ENCODE peak calls at places on chromosomes 3 and 15, in eight cellular contexts. X is spleen, W is breast epithelium, L is GM12892, Q is right lobe of liver, O is heart left ventricle, T is body of pancreas, K is tibial nerve. E is an unnamed sample.

GRCh38 chr15:100732359-100733055 is 130.1 kb downstream of the ASB7 start:
- DNase-seq in T (no peak), W (peak; percentile 51), L (no peak), K (no peak), O (no peak), X (no peak), Q (no peak), E (no peak)

GRCh38 chr3:160697628-160698382 is 20.8 kb downstream of the ARL14 start:
- DNase-seq in Q (no peak), T (no peak), O (no peak), K (no peak), L (no peak), X (no peak), W (no peak), E (no peak)

GRCh38 chr3:52649461-52650210 is 36.1 kb downstream of the PBRM1 start:
- DNase-seq in L (no peak), X (no peak), O (no peak), K (no peak), Q (no peak), W (no peak), T (no peak), E (no peak)

GRCh38 chr15:65519781-65520299 is 2.4 kb upstream of the DPP8 start:
- DNase-seq in Q (no peak), L (no peak), K (no peak), T (no peak), O (no peak), W (no peak), X (no peak), E (no peak)

GRCh38 chr3:18739098-18739431 is 313.9 kb upstream of the SATB1 start:
- DNase-seq in X (no peak), K (no peak), L (no peak), T (no peak), Q (no peak), W (no peak), O (no peak), E (no peak)

GRCh38 chr3:61617041-61617440 is 55.7 kb downstream of the PTPRG start:
- DNase-seq in X (no peak), O (no peak), L (no peak), K (no peak), Q (no peak), T (no peak), W (no peak), E (no peak)

GRCh38 chr3:137762674-137763593 is 1.2 kb upstream of the SOX14 start:
- DNase-seq in X (no peak), K (no peak), W (no peak), L (no peak), Q (no peak), O (no peak), T (no peak), E (no peak)

GRCh38 chr3:57007513-57008415 is 52.7 kb upstream of the SPATA12 start:
- DNase-seq in T (peak; percentile 37), K (peak; percentile 69), L (no peak), W (peak; percentile 72), X (no peak), Q (no peak), O (no peak), E (peak; percentile 68)

GRCh38 chr3:124078978-124079911 is 87.3 kb upstream of the ROPN1 start:
- DNase-seq in K (peak; percentile 45), W (no peak), X (no peak), O (no peak), L (no peak), T (peak; percentile 34), Q (no peak), E (peak; percentile 16)

GRCh38 chr15:69160976-69161877 is 792 bp downstream of the GLCE start:
- DNase-seq in T (peak; percentile 51), K (peak; percentile 21), W (no peak), O (peak; percentile 36), X (peak; percentile 83), Q (peak; percentile 60), L (peak; percentile 29), E (no peak)

GRCh38 chr3:146052791-146053310 is 108.1 kb downstream of the PLOD2 start:
- DNase-seq in O (no peak), K (no peak), T (no peak), Q (no peak), L (no peak), X (no peak), W (no peak), E (no peak)

GRCh38 chr15:84725001-84725491 is 9.1 kb upstream of the SEC11A start:
- DNase-seq in Q (no peak), O (peak; percentile 35), L (peak; percentile 30), K (no peak), X (no peak), W (no peak), T (no peak), E (no peak)

GRCh38 chr3:46397111-46397510 is 9.8 kb downstream of the CCR5AS start:
- DNase-seq in L (no peak), O (no peak), Q (no peak), K (no peak), X (no peak), W (no peak), T (peak; percentile 38), E (no peak)

GRCh38 chr3:143252931-143253330 is 133.4 kb downstream of the CHST2 start:
- DNase-seq in T (no peak), X (no peak), Q (no peak), W (no peak), O (no peak), L (no peak), K (no peak), E (no peak)

GRCh38 chr3:172151610-172152293 is 112.4 kb downstream of the FNDC3B start:
- DNase-seq in Q (no peak), W (no peak), K (no peak), O (no peak), X (no peak), L (no peak), T (no peak), E (no peak)
- TF ChIP-seq POLR2A in Q (no peak), W (no peak), K (no peak), O (no peak), X (no peak), L (no peak), T (no peak), E (no peak)

GRCh38 chr3:12954891-12955650 is 113.7 kb upstream of the RPL32 start:
- DNase-seq in T (peak; percentile 83), X (peak; percentile 94), L (no peak), O (peak; percentile 85), K (peak; percentile 49), W (peak; percentile 72), Q (peak; percentile 89), E (peak; percentile 38)
- TF ChIP-seq POLR2A in T (no peak), X (no peak), L (no peak), O (no peak), K (no peak), W (no peak), Q (no peak), E (no peak)

GRCh38 chr3:50611464-50612233 is at the start of gene CISH:
- DNase-seq in K (peak; percentile 89), W (peak; percentile 92), O (peak; percentile 96), X (peak; percentile 99), L (peak; percentile 89), Q (peak; percentile 96), T (peak; percentile 97), E (peak; percentile 81)
- TF ChIP-seq POLR2A in K (peak; percentile 70), W (peak; percentile 79), O (peak; percentile 56), X (peak; percentile 68), L (peak; percentile 46), Q (peak; percentile 95), T (peak; percentile 92), E (peak; percentile 80)

DNA sequence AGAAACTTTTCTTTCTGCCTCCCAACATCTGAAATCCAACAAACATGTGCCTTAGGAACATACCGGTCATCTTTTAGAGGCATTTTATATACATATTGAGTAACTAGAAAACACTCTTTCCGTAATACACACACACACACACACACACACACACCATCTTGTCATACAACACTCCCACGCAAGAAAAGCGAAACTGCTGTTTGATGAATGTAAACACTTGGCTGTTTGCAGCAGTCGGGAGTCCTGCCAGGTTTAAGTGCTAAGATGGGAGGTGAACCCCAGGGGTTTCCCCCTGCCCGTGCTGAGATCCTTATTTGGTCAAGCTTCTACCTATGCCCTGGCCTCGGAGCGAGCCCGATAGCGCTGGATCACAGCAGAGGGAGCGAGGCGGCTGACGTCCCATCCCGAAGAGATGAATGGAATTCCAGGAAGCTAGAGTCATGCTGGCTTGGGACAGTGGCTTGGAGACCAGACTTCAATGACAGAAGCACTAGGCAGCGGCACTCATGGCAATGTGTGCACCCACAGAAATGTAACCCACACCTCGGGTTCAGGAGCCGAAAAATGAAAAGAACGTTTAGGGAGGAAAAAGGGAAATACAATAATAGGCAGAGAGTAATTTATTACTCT is 1.3 kb upstream of the THBS1 start:
- DNase-seq in T (peak; percentile 50), X (no peak), Q (peak; percentile 63), O (peak; percentile 83), L (no peak), K (peak; percentile 69), W (peak; percentile 66), E (peak; percentile 70)
- TF ChIP-seq POLR2A in T (no peak), X (no peak), Q (no peak), O (no peak), L (no peak), K (no peak), W (no peak), E (no peak)

GRCh38 chr3:5122030-5122740 is at the start of gene ARL8B:
- DNase-seq in Q (peak; percentile 94), K (peak; percentile 81), O (peak; percentile 92), T (peak; percentile 91), X (peak; percentile 99), W (peak; percentile 90), L (peak; percentile 87), E (peak; percentile 74)
- TF ChIP-seq POLR2A in Q (peak; percentile 81), K (peak; percentile 68), O (peak; percentile 57), T (peak; percentile 88), X (no peak), W (peak; percentile 53), L (peak; percentile 95), E (peak; percentile 77)

GRCh38 chr15:90387534-90388461 is at the start of gene IQGAP1:
- DNase-seq in K (peak; percentile 94), O (peak; percentile 98), X (peak; percentile 99), Q (peak; percentile 99), T (peak; percentile 98), L (peak; percentile 91), W (peak; percentile 98), E (peak; percentile 77)
- TF ChIP-seq POLR2A in K (peak; percentile 69), O (peak; percentile 90), X (peak; percentile 94), Q (peak; percentile 70), T (peak; percentile 96), L (peak; percentile 93), W (peak; percentile 79), E (peak; percentile 96)

GRCh38 chr3:153843994-153844393 is 277.2 kb upstream of the ARHGEF26 start:
- DNase-seq in K (no peak), O (no peak), T (no peak), W (no peak), Q (no peak), L (no peak), X (no peak), E (no peak)

GRCh38 chr3:153835540-153835939 is 285.6 kb upstream of the ARHGEF26 start:
- DNase-seq in T (no peak), O (no peak), L (no peak), X (no peak), K (no peak), Q (no peak), W (no peak), E (no peak)

DNA sequence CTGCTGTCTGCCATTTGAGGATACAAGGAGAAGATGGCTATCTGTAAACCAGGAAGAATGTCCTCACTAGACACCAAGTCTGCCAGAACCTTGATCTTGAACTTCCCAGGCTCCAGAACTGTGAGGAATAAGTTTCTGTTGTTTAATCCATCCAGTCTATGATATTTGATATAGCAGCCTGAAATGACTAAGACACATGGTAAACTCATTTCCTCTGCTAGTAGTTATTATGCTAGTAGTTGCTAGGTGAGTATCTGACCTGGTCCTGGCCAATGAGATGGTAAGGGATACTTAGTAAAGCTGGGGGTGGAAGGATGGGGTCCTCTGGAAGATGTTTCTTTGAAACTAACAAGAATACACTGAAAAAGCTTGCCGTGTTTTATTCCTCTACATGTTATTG is 280.7 kb upstream of the ARHGEF26 start:
- DNase-seq in T (no peak), K (no peak), Q (no peak), L (no peak), X (no peak), W (no peak), O (no peak), E (no peak)
- TF ChIP-seq POLR2A in T (no peak), K (no peak), Q (no peak), L (no peak), X (no peak), W (no peak), O (no peak), E (no peak)